ENCODE peak calls at places on chromosomes 1 and 21, in seven cellular contexts. One of them, this sample, is unnamed.

GRCh38 chr1:14970115-14970798 is 183.3 kb upstream of the TMEM51 start:
- DNase-seq in stimulated activated CD4-positive, alpha-beta T cell treated with anti-CD3 and anti-CD28 coated beads, Interleukin-2, amount 100 ng/mL, for 48 hours: peak
- DNase-seq in fibroblast of pulmonary artery: peak
- DNase-seq in NCI-H187: no peak
- DNase-seq in activated T-helper 1 cell treated with anti-CD3 and anti-CD28 coated beads, Interleukin-12 subunit alpha, Interleukin-12 subunit beta, Interleukin-2, Interleukin-4 antibody, amounts not matched to agents 30 ng/mL and 10 ng/mL and 1 ng/mL, durations not matched to agents 14 hours and 24 hours and 36 hours: no peak
- DNase-seq in activated naive CD4-positive, alpha-beta T cell: no peak
- DNase-seq in progenitor cell of endocrine pancreas: no peak
- DNase-seq in this sample: no peak

GRCh38 chr1:174871886-174872285 is 127.9 kb upstream of the CACYBP start:
- DNase-seq in NCI-H187: no peak
- DNase-seq in fibroblast of pulmonary artery: no peak
- DNase-seq in stimulated activated CD4-positive, alpha-beta T cell treated with anti-CD3 and anti-CD28 coated beads, Interleukin-2, amount 100 ng/mL, for 48 hours: no peak
- DNase-seq in progenitor cell of endocrine pancreas: no peak
- DNase-seq in activated naive CD4-positive, alpha-beta T cell: no peak
- DNase-seq in activated T-helper 1 cell treated with anti-CD3 and anti-CD28 coated beads, Interleukin-12 subunit alpha, Interleukin-12 subunit beta, Interleukin-2, Interleukin-4 antibody, amounts not matched to agents 30 ng/mL and 10 ng/mL and 1 ng/mL, durations not matched to agents 14 hours and 24 hours and 36 hours: no peak
- DNase-seq in this sample: no peak

GRCh38 chr1:101190441-101190840 is 46.4 kb upstream of the S1PR1 start:
- DNase-seq in NCI-H187: no peak
- DNase-seq in activated naive CD4-positive, alpha-beta T cell: no peak
- DNase-seq in progenitor cell of endocrine pancreas: no peak
- DNase-seq in activated T-helper 1 cell treated with anti-CD3 and anti-CD28 coated beads, Interleukin-12 subunit alpha, Interleukin-12 subunit beta, Interleukin-2, Interleukin-4 antibody, amounts not matched to agents 30 ng/mL and 10 ng/mL and 1 ng/mL, durations not matched to agents 14 hours and 24 hours and 36 hours: no peak
- DNase-seq in stimulated activated CD4-positive, alpha-beta T cell treated with anti-CD3 and anti-CD28 coated beads, Interleukin-2, amount 100 ng/mL, for 48 hours: no peak
- DNase-seq in fibroblast of pulmonary artery: peak
- DNase-seq in this sample: no peak

GRCh38 chr1:101039245-101039644 is 13.7 kb upstream of the DPH5 start:
- DNase-seq in stimulated activated CD4-positive, alpha-beta T cell treated with anti-CD3 and anti-CD28 coated beads, Interleukin-2, amount 100 ng/mL, for 48 hours: no peak
- DNase-seq in fibroblast of pulmonary artery: no peak
- DNase-seq in NCI-H187: no peak
- DNase-seq in activated T-helper 1 cell treated with anti-CD3 and anti-CD28 coated beads, Interleukin-12 subunit alpha, Interleukin-12 subunit beta, Interleukin-2, Interleukin-4 antibody, amounts not matched to agents 30 ng/mL and 10 ng/mL and 1 ng/mL, durations not matched to agents 14 hours and 24 hours and 36 hours: no peak
- DNase-seq in activated naive CD4-positive, alpha-beta T cell: no peak
- DNase-seq in progenitor cell of endocrine pancreas: no peak
- DNase-seq in this sample: no peak

GRCh38 chr1:184463680-184464079 is 76.9 kb downstream of the C1orf21 start:
- DNase-seq in NCI-H187: no peak
- DNase-seq in stimulated activated CD4-positive, alpha-beta T cell treated with anti-CD3 and anti-CD28 coated beads, Interleukin-2, amount 100 ng/mL, for 48 hours: no peak
- DNase-seq in progenitor cell of endocrine pancreas: no peak
- DNase-seq in activated naive CD4-positive, alpha-beta T cell: no peak
- DNase-seq in fibroblast of pulmonary artery: no peak
- DNase-seq in activated T-helper 1 cell treated with anti-CD3 and anti-CD28 coated beads, Interleukin-12 subunit alpha, Interleukin-12 subunit beta, Interleukin-2, Interleukin-4 antibody, amounts not matched to agents 30 ng/mL and 10 ng/mL and 1 ng/mL, durations not matched to agents 14 hours and 24 hours and 36 hours: no peak
- DNase-seq in this sample: no peak

GRCh38 chr1:16718908-16719533 is 21.3 kb upstream of the RNU1-4 start:
- DNase-seq in activated naive CD4-positive, alpha-beta T cell: no peak
- DNase-seq in fibroblast of pulmonary artery: no peak
- DNase-seq in activated T-helper 1 cell treated with anti-CD3 and anti-CD28 coated beads, Interleukin-12 subunit alpha, Interleukin-12 subunit beta, Interleukin-2, Interleukin-4 antibody, amounts not matched to agents 30 ng/mL and 10 ng/mL and 1 ng/mL, durations not matched to agents 14 hours and 24 hours and 36 hours: no peak
- DNase-seq in progenitor cell of endocrine pancreas: no peak
- DNase-seq in NCI-H187: no peak
- DNase-seq in stimulated activated CD4-positive, alpha-beta T cell treated with anti-CD3 and anti-CD28 coated beads, Interleukin-2, amount 100 ng/mL, for 48 hours: no peak
- DNase-seq in this sample: no peak

GRCh38 chr1:97529600-97529999 is 391.2 kb downstream of the DPYD start:
- DNase-seq in progenitor cell of endocrine pancreas: no peak
- DNase-seq in stimulated activated CD4-positive, alpha-beta T cell treated with anti-CD3 and anti-CD28 coated beads, Interleukin-2, amount 100 ng/mL, for 48 hours: no peak
- DNase-seq in NCI-H187: no peak
- DNase-seq in fibroblast of pulmonary artery: no peak
- DNase-seq in activated T-helper 1 cell treated with anti-CD3 and anti-CD28 coated beads, Interleukin-12 subunit alpha, Interleukin-12 subunit beta, Interleukin-2, Interleukin-4 antibody, amounts not matched to agents 30 ng/mL and 10 ng/mL and 1 ng/mL, durations not matched to agents 14 hours and 24 hours and 36 hours: no peak
- DNase-seq in activated naive CD4-positive, alpha-beta T cell: no peak
- DNase-seq in this sample: no peak

GRCh38 chr21:14688412-14688811 is 142.3 kb upstream of the SAMSN1 start:
- DNase-seq in progenitor cell of endocrine pancreas: no peak
- DNase-seq in activated naive CD4-positive, alpha-beta T cell: no peak
- DNase-seq in fibroblast of pulmonary artery: no peak
- DNase-seq in activated T-helper 1 cell treated with anti-CD3 and anti-CD28 coated beads, Interleukin-12 subunit alpha, Interleukin-12 subunit beta, Interleukin-2, Interleukin-4 antibody, amounts not matched to agents 30 ng/mL and 10 ng/mL and 1 ng/mL, durations not matched to agents 14 hours and 24 hours and 36 hours: no peak
- DNase-seq in NCI-H187: no peak
- DNase-seq in stimulated activated CD4-positive, alpha-beta T cell treated with anti-CD3 and anti-CD28 coated beads, Interleukin-2, amount 100 ng/mL, for 48 hours: no peak
- DNase-seq in this sample: no peak

GRCh38 chr1:107935396-107936064 is 29.4 kb downstream of the VAV3 start:
- DNase-seq in stimulated activated CD4-positive, alpha-beta T cell treated with anti-CD3 and anti-CD28 coated beads, Interleukin-2, amount 100 ng/mL, for 48 hours: peak
- DNase-seq in fibroblast of pulmonary artery: no peak
- DNase-seq in activated naive CD4-positive, alpha-beta T cell: no peak
- DNase-seq in NCI-H187: no peak
- DNase-seq in activated T-helper 1 cell treated with anti-CD3 and anti-CD28 coated beads, Interleukin-12 subunit alpha, Interleukin-12 subunit beta, Interleukin-2, Interleukin-4 antibody, amounts not matched to agents 30 ng/mL and 10 ng/mL and 1 ng/mL, durations not matched to agents 14 hours and 24 hours and 36 hours: peak
- DNase-seq in progenitor cell of endocrine pancreas: no peak
- DNase-seq in this sample: no peak

GRCh38 chr21:37915941-37916794 is at the start of gene KCNJ6:
- DNase-seq in activated naive CD4-positive, alpha-beta T cell: no peak
- DNase-seq in progenitor cell of endocrine pancreas: peak
- DNase-seq in activated T-helper 1 cell treated with anti-CD3 and anti-CD28 coated beads, Interleukin-12 subunit alpha, Interleukin-12 subunit beta, Interleukin-2, Interleukin-4 antibody, amounts not matched to agents 30 ng/mL and 10 ng/mL and 1 ng/mL, durations not matched to agents 14 hours and 24 hours and 36 hours: no peak
- DNase-seq in stimulated activated CD4-positive, alpha-beta T cell treated with anti-CD3 and anti-CD28 coated beads, Interleukin-2, amount 100 ng/mL, for 48 hours: peak
- DNase-seq in fibroblast of pulmonary artery: peak
- DNase-seq in NCI-H187: no peak
- DNase-seq in this sample: peak

GRCh38 chr1:107695341-107695740 is 269.6 kb downstream of the VAV3 start:
- DNase-seq in fibroblast of pulmonary artery: no peak
- DNase-seq in NCI-H187: no peak
- DNase-seq in activated naive CD4-positive, alpha-beta T cell: no peak
- DNase-seq in progenitor cell of endocrine pancreas: no peak
- DNase-seq in activated T-helper 1 cell treated with anti-CD3 and anti-CD28 coated beads, Interleukin-12 subunit alpha, Interleukin-12 subunit beta, Interleukin-2, Interleukin-4 antibody, amounts not matched to agents 30 ng/mL and 10 ng/mL and 1 ng/mL, durations not matched to agents 14 hours and 24 hours and 36 hours: no peak
- DNase-seq in stimulated activated CD4-positive, alpha-beta T cell treated with anti-CD3 and anti-CD28 coated beads, Interleukin-2, amount 100 ng/mL, for 48 hours: no peak
- DNase-seq in this sample: no peak

GRCh38 chr21:29082416-29082815 is 9.0 kb upstream of the CCT8 start:
- DNase-seq in NCI-H187: no peak
- DNase-seq in activated T-helper 1 cell treated with anti-CD3 and anti-CD28 coated beads, Interleukin-12 subunit alpha, Interleukin-12 subunit beta, Interleukin-2, Interleukin-4 antibody, amounts not matched to agents 30 ng/mL and 10 ng/mL and 1 ng/mL, durations not matched to agents 14 hours and 24 hours and 36 hours: no peak
- DNase-seq in progenitor cell of endocrine pancreas: no peak
- DNase-seq in activated naive CD4-positive, alpha-beta T cell: no peak
- DNase-seq in fibroblast of pulmonary artery: no peak
- DNase-seq in stimulated activated CD4-positive, alpha-beta T cell treated with anti-CD3 and anti-CD28 coated beads, Interleukin-2, amount 100 ng/mL, for 48 hours: no peak
- DNase-seq in this sample: no peak

GRCh38 chr1:206714331-206715058 is 29.8 kb downstream of the MAPKAPK2 start:
- DNase-seq in activated naive CD4-positive, alpha-beta T cell: no peak
- DNase-seq in NCI-H187: no peak
- DNase-seq in fibroblast of pulmonary artery: no peak
- DNase-seq in stimulated activated CD4-positive, alpha-beta T cell treated with anti-CD3 and anti-CD28 coated beads, Interleukin-2, amount 100 ng/mL, for 48 hours: no peak
- DNase-seq in progenitor cell of endocrine pancreas: no peak
- DNase-seq in activated T-helper 1 cell treated with anti-CD3 and anti-CD28 coated beads, Interleukin-12 subunit alpha, Interleukin-12 subunit beta, Interleukin-2, Interleukin-4 antibody, amounts not matched to agents 30 ng/mL and 10 ng/mL and 1 ng/mL, durations not matched to agents 14 hours and 24 hours and 36 hours: no peak
- DNase-seq in this sample: no peak

GRCh38 chr1:27513958-27514357 is 24.0 kb upstream of the WASF2 start:
- DNase-seq in NCI-H187: no peak
- DNase-seq in stimulated activated CD4-positive, alpha-beta T cell treated with anti-CD3 and anti-CD28 coated beads, Interleukin-2, amount 100 ng/mL, for 48 hours: no peak
- DNase-seq in activated naive CD4-positive, alpha-beta T cell: no peak
- DNase-seq in fibroblast of pulmonary artery: no peak
- DNase-seq in activated T-helper 1 cell treated with anti-CD3 and anti-CD28 coated beads, Interleukin-12 subunit alpha, Interleukin-12 subunit beta, Interleukin-2, Interleukin-4 antibody, amounts not matched to agents 30 ng/mL and 10 ng/mL and 1 ng/mL, durations not matched to agents 14 hours and 24 hours and 36 hours: no peak
- DNase-seq in progenitor cell of endocrine pancreas: no peak
- DNase-seq in this sample: peak

GRCh38 chr1:94325379-94326302 is 88.3 kb upstream of the ARHGAP29 start:
- DNase-seq in activated T-helper 1 cell treated with anti-CD3 and anti-CD28 coated beads, Interleukin-12 subunit alpha, Interleukin-12 subunit beta, Interleukin-2, Interleukin-4 antibody, amounts not matched to agents 30 ng/mL and 10 ng/mL and 1 ng/mL, durations not matched to agents 14 hours and 24 hours and 36 hours: no peak
- DNase-seq in NCI-H187: no peak
- DNase-seq in progenitor cell of endocrine pancreas: no peak
- DNase-seq in activated naive CD4-positive, alpha-beta T cell: no peak
- DNase-seq in stimulated activated CD4-positive, alpha-beta T cell treated with anti-CD3 and anti-CD28 coated beads, Interleukin-2, amount 100 ng/mL, for 48 hours: no peak
- DNase-seq in fibroblast of pulmonary artery: peak
- DNase-seq in this sample: no peak

GRCh38 chr21:26964379-26964778 is 2.5 kb downstream of the ADAMTS5 start:
- DNase-seq in stimulated activated CD4-positive, alpha-beta T cell treated with anti-CD3 and anti-CD28 coated beads, Interleukin-2, amount 100 ng/mL, for 48 hours: no peak
- DNase-seq in fibroblast of pulmonary artery: no peak
- DNase-seq in NCI-H187: no peak
- DNase-seq in progenitor cell of endocrine pancreas: no peak
- DNase-seq in activated T-helper 1 cell treated with anti-CD3 and anti-CD28 coated beads, Interleukin-12 subunit alpha, Interleukin-12 subunit beta, Interleukin-2, Interleukin-4 antibody, amounts not matched to agents 30 ng/mL and 10 ng/mL and 1 ng/mL, durations not matched to agents 14 hours and 24 hours and 36 hours: no peak
- DNase-seq in activated naive CD4-positive, alpha-beta T cell: no peak
- DNase-seq in this sample: no peak